ENCODE peak calls at places on chromosome 22, in eight cellular contexts. One of them, this sample, is unnamed.

GRCh38 chr22:23789121-23789520 is 2.4 kb downstream of the SMARCB1 start:
- DNase-seq in left ventricle myocardium inferior: no peak
- DNase-seq in NCI-H1436: peak
- DNase-seq in activated naive CD8-positive, alpha-beta T cell treated with anti-CD3 and anti-CD28 coated beads, Interleukin-2, amount 50 U/mL, for 24 hours: no peak
- DNase-seq in pulmonary artery endothelial cell: no peak
- DNase-seq in A673: no peak
- DNase-seq in anterior cingulate cortex: no peak
- DNase-seq in mucosa of descending colon: no peak
- DNase-seq in this sample: no peak

GRCh38 chr22:24424001-24424900 is 3.1 kb upstream of the ADORA2A start:
- DNase-seq in left ventricle myocardium inferior: no peak
- DNase-seq in NCI-H1436: no peak
- DNase-seq in activated naive CD8-positive, alpha-beta T cell treated with anti-CD3 and anti-CD28 coated beads, Interleukin-2, amount 50 U/mL, for 24 hours: peak
- DNase-seq in pulmonary artery endothelial cell: no peak
- DNase-seq in A673: no peak
- DNase-seq in anterior cingulate cortex: no peak
- DNase-seq in mucosa of descending colon: no peak
- DNase-seq in this sample: no peak

GRCh38 chr22:36733271-36733670 is 29.7 kb upstream of the CACNG2 start:
- DNase-seq in left ventricle myocardium inferior: no peak
- DNase-seq in NCI-H1436: no peak
- DNase-seq in activated naive CD8-positive, alpha-beta T cell treated with anti-CD3 and anti-CD28 coated beads, Interleukin-2, amount 50 U/mL, for 24 hours: no peak
- DNase-seq in pulmonary artery endothelial cell: no peak
- DNase-seq in A673: no peak
- DNase-seq in anterior cingulate cortex: no peak
- DNase-seq in mucosa of descending colon: no peak
- DNase-seq in this sample: no peak

GRCh38 chr22:23894710-23895598 is 771 bp downstream of the MIF start:
- DNase-seq in left ventricle myocardium inferior: peak
- DNase-seq in NCI-H1436: peak
- DNase-seq in activated naive CD8-positive, alpha-beta T cell treated with anti-CD3 and anti-CD28 coated beads, Interleukin-2, amount 50 U/mL, for 24 hours: peak
- DNase-seq in pulmonary artery endothelial cell: no peak
- DNase-seq in A673: peak
- DNase-seq in anterior cingulate cortex: peak
- DNase-seq in mucosa of descending colon: peak
- DNase-seq in this sample: peak

GRCh38 chr22:49330421-49331222 is 497.1 kb downstream of the BRD1 start:
- DNase-seq in left ventricle myocardium inferior: no peak
- DNase-seq in NCI-H1436: no peak
- DNase-seq in activated naive CD8-positive, alpha-beta T cell treated with anti-CD3 and anti-CD28 coated beads, Interleukin-2, amount 50 U/mL, for 24 hours: no peak
- DNase-seq in pulmonary artery endothelial cell: no peak
- DNase-seq in A673: no peak
- DNase-seq in anterior cingulate cortex: no peak
- DNase-seq in mucosa of descending colon: no peak
- DNase-seq in this sample: no peak

GRCh38 chr22:47659467-47660302 is 897.2 kb downstream of the TBC1D22A start:
- DNase-seq in left ventricle myocardium inferior: no peak
- DNase-seq in NCI-H1436: peak
- DNase-seq in activated naive CD8-positive, alpha-beta T cell treated with anti-CD3 and anti-CD28 coated beads, Interleukin-2, amount 50 U/mL, for 24 hours: no peak
- DNase-seq in pulmonary artery endothelial cell: no peak
- DNase-seq in A673: peak
- DNase-seq in anterior cingulate cortex: no peak
- DNase-seq in mucosa of descending colon: no peak
- DNase-seq in this sample: no peak

GRCh38 chr22:31652911-31653684 is 8.9 kb downstream of the PISD start:
- DNase-seq in left ventricle myocardium inferior: no peak
- DNase-seq in NCI-H1436: no peak
- DNase-seq in activated naive CD8-positive, alpha-beta T cell treated with anti-CD3 and anti-CD28 coated beads, Interleukin-2, amount 50 U/mL, for 24 hours: no peak
- DNase-seq in pulmonary artery endothelial cell: no peak
- DNase-seq in A673: no peak
- DNase-seq in anterior cingulate cortex: no peak
- DNase-seq in mucosa of descending colon: no peak
- DNase-seq in this sample: no peak

GRCh38 chr22:25404923-25405853 is 159.3 kb upstream of the GRK3 start:
- DNase-seq in left ventricle myocardium inferior: peak
- DNase-seq in NCI-H1436: peak
- DNase-seq in activated naive CD8-positive, alpha-beta T cell treated with anti-CD3 and anti-CD28 coated beads, Interleukin-2, amount 50 U/mL, for 24 hours: peak
- DNase-seq in pulmonary artery endothelial cell: no peak
- DNase-seq in A673: peak
- DNase-seq in anterior cingulate cortex: peak
- DNase-seq in mucosa of descending colon: peak
- DNase-seq in this sample: peak